ENCODE peak calls at places on chromosomes 5 and 9, in five cellular contexts. T is retina; N is WTC11; G is stimulated activated CD8-positive, alpha-beta memory T cell treated with anti-CD3 and anti-CD28 coated beads, Interleukin-15, amount 100 ng/mL, for 4 hours; S is stimulated activated CD4-positive, alpha-beta T cell treated with anti-CD3 and anti-CD28 coated beads, Interleukin-15, amount 100 ng/mL, for 24 hours. F is an unnamed sample.

GRCh38 chr5:158384535-158385421 is 525.8 kb upstream of the CLINT1 start:
- DNase-seq in T (no peak), N (no peak), S (no peak), G (no peak), F (no peak)

GRCh38 chr5:91176288-91177016 is 206.7 kb downstream of the ARRDC3 start:
- DNase-seq in T (no peak), S (no peak), N (no peak), G (no peak), F (no peak)

GRCh38 chr9:74120470-74120869 is 376.7 kb upstream of the RORB start:
- DNase-seq in T (peak), S (no peak), G (no peak), N (no peak), F (no peak)

GRCh38 chr5:61098251-61098650 is 64.0 kb downstream of the SMIM15 start:
- DNase-seq in T (no peak), N (no peak), G (no peak), S (no peak), F (no peak)

GRCh38 chr9:37582548-37583157 is 6.5 kb upstream of the FBXO10 start:
- DNase-seq in S (no peak), N (no peak), T (no peak), G (no peak), F (no peak)

GRCh38 chr9:76465442-76466298 is 6.7 kb downstream of the GCNT1 start:
- DNase-seq in T (no peak), S (no peak), G (no peak), N (no peak), F (no peak)

GRCh38 chr5:153896701-153897100 is 142.0 kb downstream of the FAM114A2 start:
- DNase-seq in T (no peak), N (no peak), S (no peak), G (no peak), F (no peak)

GRCh38 chr9:109411069-109411761 is 86.9 kb downstream of the PTPN3 start:
- DNase-seq in S (no peak), T (no peak), G (no peak), N (no peak), F (no peak)

GRCh38 chr5:30376848-30377247 is 816.6 kb upstream of the CDH6 start:
- DNase-seq in S (no peak), G (no peak), T (no peak), N (no peak), F (no peak)

GRCh38 chr9:20544953-20545622 is 77.2 kb downstream of the MLLT3 start:
- DNase-seq in S (no peak), T (no peak), N (no peak), G (no peak), F (no peak)

GRCh38 chr9:76558465-76558864 is 99.5 kb downstream of the GCNT1 start:
- DNase-seq in T (no peak), N (no peak), G (no peak), S (no peak), F (no peak)

GRCh38 chr9:88387035-88387732 is 1.1 kb upstream of the SPIN1 start:
- DNase-seq in T (no peak), S (peak), G (no peak), N (no peak), F (no peak)

GRCh38 chr9:127035948-127036347 is 86.5 kb downstream of the ANGPTL2 start:
- DNase-seq in G (no peak), T (no peak), N (no peak), S (no peak), F (no peak)

GRCh38 chr5:131854134-131854533 is 57.3 kb upstream of the FNIP1 start:
- DNase-seq in N (no peak), S (no peak), T (no peak), G (no peak), F (no peak)

GRCh38 chr5:143501176-143501840 is 97.8 kb upstream of the NR3C1 start:
- DNase-seq in T (no peak), S (no peak), N (no peak), G (no peak), F (no peak)

GRCh38 chr9:73451003-73451402 is 299.3 kb downstream of the ANXA1 start:
- DNase-seq in T (no peak), S (no peak), G (no peak), N (no peak), F (no peak)

GRCh38 chr5:123299124-123299523 is 124.1 kb downstream of the CEP120 start:
- DNase-seq in S (no peak), N (no peak), T (no peak), G (no peak), F (no peak)

GRCh38 chr5:147981074-147981473 is 74.7 kb upstream of the C5orf46 start:
- DNase-seq in G (no peak), S (no peak), N (no peak), T (no peak), F (no peak)

GRCh38 chr5:36801521-36801920 is 75.0 kb upstream of the NIPBL start:
- DNase-seq in G (no peak), S (no peak), T (no peak), N (no peak), F (no peak)

GRCh38 chr5:1437876-1438559 is 7.2 kb downstream of the SLC6A3 start:
- DNase-seq in S (no peak), G (no peak), T (no peak), N (no peak), F (no peak)